ENCODE peak calls at places on chromosomes 7 and 10, in seven cellular contexts. F, Z, H, Q, T, E and W are unnamed samples.

GRCh38 chr10:4267084-4267774 is 482.2 kb upstream of the KLF6 start:
- DNase-seq in F (peak), Z (no peak), H (no peak), Q (peak), T (no peak), E (no peak), W (no peak)

GRCh38 chr10:93579089-93579488 is 12.6 kb downstream of the FFAR4 start:
- DNase-seq in F (peak), Z (no peak), H (peak), Q (no peak), T (peak), E (peak), W (peak)

GRCh38 chr7:118711631-118712156 is 487.2 kb downstream of the ANKRD7 start:
- DNase-seq in F (no peak), Z (no peak), H (no peak), Q (no peak), T (no peak), E (no peak), W (no peak)

GRCh38 chr10:92880233-92880861 is 32.0 kb downstream of the EXOC6 start:
- DNase-seq in F (peak), Z (no peak), H (peak), Q (peak), T (peak), E (peak), W (peak)

GRCh38 chr10:114719311-114719710 is 61.2 kb upstream of the ABLIM1 start:
- DNase-seq in F (no peak), Z (no peak), H (no peak), Q (no peak), T (no peak), E (no peak), W (no peak)

GRCh38 chr10:119139464-119140067 is 25.9 kb downstream of the SFXN4 start:
- DNase-seq in F (peak), Z (peak), H (no peak), Q (peak), T (peak), E (peak), W (no peak)

GRCh38 chr7:31663072-31663471 is 23.9 kb upstream of the PPP1R17 start:
- DNase-seq in F (no peak), Z (no peak), H (no peak), Q (no peak), T (peak), E (no peak), W (no peak)

GRCh38 chr7:103573479-103574058 is 127.6 kb upstream of the SLC26A5 start:
- DNase-seq in F (peak), Z (no peak), H (peak), Q (peak), T (peak), E (peak), W (peak)

GRCh38 chr10:98361131-98361633 is 53.8 kb downstream of the PYROXD2 start:
- DNase-seq in F (peak), Z (peak), H (peak), Q (peak), T (no peak), E (peak), W (peak)

GRCh38 chr7:151123485-151124204 is 37.4 kb downstream of the AGAP3 start:
- DNase-seq in F (peak), Z (peak), H (peak), Q (peak), T (peak), E (peak), W (peak)